ENCODE peak calls at places on chromosomes 1 and 21, in ten cellular contexts. M, K, L, Q, R, X, N, S, A and G are unnamed samples.

GRCh38 chr1:172934417-172934762 is 116.4 kb downstream of the TNFSF18 start:
- DNase-seq in M (no peak), K (no peak), L (no peak), Q (no peak), R (no peak), X (no peak), N (no peak), S (no peak), A (no peak), G (no peak)

GRCh38 chr21:26782754-26783153 is 62.5 kb downstream of the ADAMTS1 start:
- DNase-seq in M (no peak), K (no peak), L (no peak), Q (no peak), R (no peak), X (no peak), N (no peak), S (no peak), A (no peak), G (peak; percentile 47)

GRCh38 chr1:184745929-184746583 is 8.6 kb downstream of the EDEM3 start:
- DNase-seq in M (peak; percentile 28), K (no peak), L (no peak), Q (no peak), R (no peak), X (peak; percentile 11), N (no peak), S (no peak), A (no peak), G (no peak)

GRCh38 chr1:161733526-161733925 is 12.2 kb downstream of the FCRLB start:
- DNase-seq in M (no peak), K (no peak), L (no peak), Q (no peak), R (no peak), X (no peak), N (no peak), S (no peak), A (no peak), G (no peak)

GRCh38 chr1:74689800-74690696 is 16.5 kb upstream of the ERICH3 start:
- DNase-seq in M (peak; percentile 19), K (no peak), L (peak; percentile 18), Q (no peak), R (no peak), X (peak; percentile 17), N (no peak), S (peak; percentile 27), A (peak; percentile 24), G (peak; percentile 78)

GRCh38 chr21:39669485-39669884 is 56.7 kb downstream of the B3GALT5 start:
- DNase-seq in M (no peak), K (no peak), L (no peak), Q (no peak), R (no peak), X (no peak), N (no peak), S (no peak), A (no peak), G (no peak)

GRCh38 chr1:39003787-39004186 is 12.7 kb downstream of the AKIRIN1 start:
- DNase-seq in M (no peak), K (no peak), L (no peak), Q (no peak), R (no peak), X (no peak), N (no peak), S (no peak), A (no peak), G (no peak)

GRCh38 chr1:224544711-224545110 is 71.4 kb upstream of the CNIH3 start:
- DNase-seq in M (no peak), K (no peak), L (no peak), Q (no peak), R (no peak), X (no peak), N (no peak), S (no peak), A (no peak), G (no peak)

GRCh38 chr1:17611991-17612390 is 72.5 kb downstream of the ARHGEF10L start:
- DNase-seq in M (no peak), K (no peak), L (no peak), Q (no peak), R (no peak), X (no peak), N (no peak), S (no peak), A (no peak), G (no peak)

DNA sequence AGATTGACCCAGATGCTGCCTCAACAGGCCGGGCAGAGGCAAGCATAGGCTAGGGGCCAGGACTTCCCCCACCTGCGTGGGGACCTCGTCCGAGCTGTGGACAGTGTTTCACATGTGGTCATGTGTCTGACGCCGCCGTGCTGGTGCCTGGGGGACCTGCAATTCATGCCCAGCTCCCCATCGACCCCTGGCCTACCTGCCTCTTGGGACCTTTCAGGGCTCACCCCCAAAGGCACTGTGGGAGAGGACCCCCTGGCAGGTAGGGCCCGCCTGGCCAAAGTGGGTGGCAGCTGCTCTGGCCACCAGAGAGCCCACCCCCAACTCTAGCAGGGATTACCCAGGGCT is 4.4 kb downstream of the TMEM201 start:
- DNase-seq in M (no peak), K (peak; percentile 70), L (no peak), Q (no peak), R (no peak), X (no peak), N (no peak), S (no peak), A (no peak), G (no peak)
- H3K4me1 ChIP-seq in M (peaks cover 83% of the 10 kb centered on the region), K (peaks cover 26% of the 10 kb centered on the region), L (peaks cover 12% of the 10 kb centered on the region), Q (peaks cover 11% of the 10 kb centered on the region), R (peaks cover 33% of the 10 kb centered on the region), X (peaks cover 27% of the 10 kb centered on the region), N (peaks cover 23% of the 10 kb centered on the region), S (peaks cover 28% of the 10 kb centered on the region), A (no peaks in the 10 kb centered on the region), G (peaks cover 46% of the 10 kb centered on the region)

GRCh38 chr1:167786502-167786901 is 64.7 kb downstream of the MPZL1 start:
- DNase-seq in M (no peak), K (no peak), L (no peak), Q (no peak), R (no peak), X (no peak), N (no peak), S (no peak), A (no peak), G (no peak)

GRCh38 chr1:167794043-167794442 is 72.3 kb downstream of the MPZL1 start:
- DNase-seq in M (no peak), K (no peak), L (no peak), Q (no peak), R (no peak), X (no peak), N (no peak), S (no peak), A (no peak), G (no peak)

GRCh38 chr1:167789501-167789900 is 67.7 kb downstream of the MPZL1 start:
- DNase-seq in M (no peak), K (no peak), L (no peak), Q (no peak), R (no peak), X (no peak), N (no peak), S (no peak), A (no peak), G (no peak)

GRCh38 chr1:167791281-167792209 is 69.8 kb downstream of the MPZL1 start:
- DNase-seq in M (no peak), K (no peak), L (no peak), Q (no peak), R (no peak), X (no peak), N (no peak), S (peak; percentile 49), A (peak; percentile 77), G (no peak)

DNA sequence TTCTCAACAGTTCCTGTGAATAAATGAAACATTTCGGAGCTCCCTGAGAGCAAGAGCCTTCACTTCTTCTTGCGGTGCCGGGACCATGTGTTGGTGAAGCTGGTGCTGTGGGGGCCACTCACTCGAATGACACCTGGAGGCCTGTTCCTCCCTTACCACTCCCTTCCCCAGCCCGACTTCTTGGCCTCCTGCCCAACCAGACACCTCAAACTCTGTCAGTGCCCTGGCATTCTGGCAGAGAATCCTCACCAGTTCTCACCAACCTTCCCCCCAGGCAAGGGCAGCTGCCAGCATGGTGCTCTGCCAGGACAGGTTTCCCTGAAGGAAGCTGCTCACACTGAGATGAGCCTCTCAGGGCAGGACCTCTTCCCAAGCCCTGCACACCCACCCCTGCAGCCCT is 68.3 kb downstream of the MPZL1 start:
- DNase-seq in M (no peak), K (no peak), L (no peak), Q (peak; percentile 32), R (no peak), X (no peak), N (no peak), S (no peak), A (no peak), G (no peak)
- H3K27ac ChIP-seq in M (no peak overlapping the region), K (no peak overlapping the region), L (no peak overlapping the region), Q (no peak overlapping the region), R (no peak overlapping the region), X (no peak overlapping the region), N (no peak overlapping the region), S (no peak overlapping the region), A (no peak overlapping the region), G (no peak overlapping the region)

DNA sequence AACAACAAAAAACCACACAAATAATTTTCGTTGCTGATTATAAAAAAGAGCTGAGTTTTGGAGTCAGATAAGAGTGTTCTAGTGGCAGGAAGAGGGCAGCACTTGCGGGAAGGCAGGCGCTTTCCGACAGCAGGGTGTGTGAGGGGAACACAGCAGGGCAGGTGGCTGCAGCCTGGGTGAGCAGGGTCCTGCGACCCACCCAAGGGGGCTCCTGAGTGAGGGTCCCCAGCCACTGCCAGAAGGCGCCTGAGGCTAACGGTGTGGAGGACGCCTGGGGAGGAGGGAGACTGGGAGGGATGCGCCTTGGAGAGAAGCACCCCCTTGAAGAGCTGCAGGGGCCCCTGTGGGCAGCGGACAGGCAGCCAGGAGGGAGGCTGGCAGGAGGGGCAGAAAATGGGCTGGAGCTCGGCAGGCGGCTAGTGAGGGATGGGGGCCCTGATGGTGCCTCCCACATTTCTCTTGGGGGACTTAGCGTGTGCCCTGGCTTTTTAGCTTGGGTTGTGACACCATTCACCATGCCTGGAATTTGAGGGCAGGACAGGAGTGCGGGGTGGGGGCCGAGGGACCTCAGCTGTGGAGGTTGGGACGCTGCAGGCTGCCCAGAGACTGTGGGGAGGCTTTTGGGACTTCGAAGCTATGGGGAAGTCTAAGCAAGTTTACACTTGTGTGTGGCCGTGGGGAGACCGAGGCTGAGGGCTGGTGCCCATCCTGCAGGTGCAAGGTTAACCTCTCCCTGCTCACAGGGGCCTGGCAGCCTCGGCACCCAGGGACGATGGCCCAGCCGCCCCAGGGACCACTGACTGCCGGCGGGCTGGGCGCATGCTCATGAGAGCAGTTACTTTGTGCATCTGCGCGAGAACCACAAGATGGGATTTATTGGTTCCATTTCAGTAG is 111.4 kb downstream of the SIK1 start:
- DNase-seq in M (no peak), K (peak; percentile 62), L (no peak), Q (peak; percentile 17), R (no peak), X (peak; percentile 33), N (no peak), S (no peak), A (no peak), G (no peak)
- H3K36me3 ChIP-seq in M (no peaks in the 10 kb centered on the region), K (no peaks in the 10 kb centered on the region), L (no peaks in the 10 kb centered on the region), Q (no peaks in the 10 kb centered on the region), R (no peaks in the 10 kb centered on the region), X (no peaks in the 10 kb centered on the region), N (no peaks in the 10 kb centered on the region), S (no peaks in the 10 kb centered on the region), A (no peaks in the 10 kb centered on the region), G (no peaks in the 10 kb centered on the region)

GRCh38 chr1:208228550-208228949 is 15.6 kb downstream of the PLXNA2 start:
- DNase-seq in M (no peak), K (no peak), L (no peak), Q (no peak), R (no peak), X (no peak), N (no peak), S (no peak), A (no peak), G (no peak)
- H3K4me1 ChIP-seq in M (peaks cover 25% of the 10 kb centered on the region), K (peaks cover 74% of the 10 kb centered on the region), L (peaks cover 60% of the 10 kb centered on the region), Q (peaks cover 38% of the 10 kb centered on the region), R (peaks cover 88% of the 10 kb centered on the region), X (no peaks in the 10 kb centered on the region), N (peaks cover 77% of the 10 kb centered on the region), S (peaks cover 24% of the 10 kb centered on the region), A (peaks cover 22% of the 10 kb centered on the region), G (peaks cover 12% of the 10 kb centered on the region)